ENCODE peak calls at places on chromosome 19, in six cellular contexts. O, F, P, Y, S and U are unnamed samples.

GRCh38 chr19:28705008-28705407 is 507.9 kb downstream of the UQCRFS1 start:
- DNase-seq in O (no peak), F (no peak), Y (no peak), S (no peak), P (peak), U (peak)

GRCh38 chr19:44745386-44745831 is 3.1 kb upstream of the BCL3 start:
- DNase-seq in O (no peak), S (peak), P (peak), Y (no peak), F (no peak), U (peak)

GRCh38 chr19:56087647-56088346 is 33.3 kb downstream of the ZNF787 start:
- DNase-seq in F (no peak), Y (no peak), S (no peak), O (no peak), P (no peak), U (no peak)

GRCh38 chr19:55088543-55089265 is 13.0 kb downstream of the EPS8L1 start:
- DNase-seq in S (peak), P (peak), F (peak), O (no peak), Y (peak), U (peak)

GRCh38 chr19:20470345-20471119 is 95.0 kb downstream of the ZNF737 start:
- DNase-seq in O (no peak), S (no peak), P (no peak), F (no peak), Y (no peak), U (no peak)

GRCh38 chr19:7326105-7326877 is 22.4 kb upstream of the ARHGEF18 start:
- DNase-seq in S (no peak), Y (no peak), F (peak), P (no peak), O (no peak), U (peak)

GRCh38 chr19:45753548-45753947 is 15.5 kb downstream of the SIX5 start:
- DNase-seq in S (no peak), P (no peak), Y (no peak), O (no peak), F (no peak), U (no peak)

GRCh38 chr19:11190501-11190900 is 6.8 kb downstream of the KANK2 start:
- DNase-seq in S (no peak), O (no peak), F (no peak), P (no peak), Y (no peak), U (no peak)

GRCh38 chr19:33691736-33692135 is 70.0 kb downstream of the CHST8 start:
- DNase-seq in O (no peak), F (no peak), Y (no peak), S (no peak), P (no peak), U (no peak)

GRCh38 chr19:35904312-35905068 is 2.2 kb downstream of the HCST start:
- DNase-seq in P (no peak), Y (no peak), S (no peak), O (no peak), F (no peak), U (no peak)

GRCh38 chr19:1624458-1624857 is 19.2 kb upstream of the UQCR11 start:
- DNase-seq in F (peak), P (peak), S (peak), Y (no peak), O (no peak), U (peak)

GRCh38 chr19:55112781-55113569 is 4.5 kb downstream of the PPP1R12C start:
- DNase-seq in F (no peak), P (peak), S (peak), Y (no peak), O (no peak), U (no peak)

GRCh38 chr19:18608102-18608804 is 1.7 kb upstream of the CRLF1 start:
- DNase-seq in F (no peak), P (no peak), S (no peak), Y (no peak), O (no peak), U (no peak)